ENCODE peak calls at places on chromosome 22, in nine cellular contexts. One of them, this sample, is unnamed.

GRCh38 chr22:22203048-22203971 is 41.3 kb upstream of the VPREB1 start:
- DNase-seq in BJ: no peak
- DNase-seq in AG09319: no peak
- DNase-seq in CD4-positive, alpha-beta T cell: no peak
- DNase-seq in RWPE2: no peak
- DNase-seq in IMR-90: no peak
- DNase-seq in progenitor cell of endocrine pancreas: no peak
- DNase-seq in fibroblast of lung: no peak
- DNase-seq in tibial artery: no peak
- DNase-seq in this sample: no peak

GRCh38 chr22:19998991-19999820 is 17.4 kb downstream of the ARVCF start:
- DNase-seq in BJ: no peak
- DNase-seq in AG09319: no peak
- DNase-seq in fibroblast of lung: no peak
- DNase-seq in IMR-90: no peak
- DNase-seq in RWPE2: no peak
- DNase-seq in tibial artery: peak
- DNase-seq in CD4-positive, alpha-beta T cell: no peak
- DNase-seq in progenitor cell of endocrine pancreas: no peak
- DNase-seq in this sample: no peak

GRCh38 chr22:50611341-50612060 is 10.9 kb downstream of the MAPK8IP2 start:
- DNase-seq in IMR-90: no peak
- DNase-seq in fibroblast of lung: no peak
- DNase-seq in RWPE2: no peak
- DNase-seq in BJ: no peak
- DNase-seq in CD4-positive, alpha-beta T cell: no peak
- DNase-seq in tibial artery: peak
- DNase-seq in AG09319: no peak
- DNase-seq in progenitor cell of endocrine pancreas: no peak
- DNase-seq in this sample: no peak

GRCh38 chr22:36772451-36772850 is 3.5 kb downstream of the IFT27 start:
- DNase-seq in tibial artery: peak
- DNase-seq in IMR-90: no peak
- DNase-seq in progenitor cell of endocrine pancreas: no peak
- DNase-seq in fibroblast of lung: no peak
- DNase-seq in AG09319: no peak
- DNase-seq in BJ: no peak
- DNase-seq in CD4-positive, alpha-beta T cell: no peak
- DNase-seq in RWPE2: peak
- DNase-seq in this sample: peak

GRCh38 chr22:31586137-31586920 is 75.7 kb downstream of the PISD start:
- DNase-seq in fibroblast of lung: peak
- DNase-seq in IMR-90: peak
- DNase-seq in tibial artery: no peak
- DNase-seq in BJ: no peak
- DNase-seq in CD4-positive, alpha-beta T cell: no peak
- DNase-seq in RWPE2: no peak
- DNase-seq in progenitor cell of endocrine pancreas: no peak
- DNase-seq in AG09319: no peak
- DNase-seq in this sample: no peak

GRCh38 chr22:23243006-23243573 is 62.8 kb downstream of the BCR start:
- DNase-seq in RWPE2: no peak
- DNase-seq in progenitor cell of endocrine pancreas: no peak
- DNase-seq in tibial artery: no peak
- DNase-seq in fibroblast of lung: no peak
- DNase-seq in CD4-positive, alpha-beta T cell: peak
- DNase-seq in IMR-90: no peak
- DNase-seq in AG09319: no peak
- DNase-seq in BJ: no peak
- DNase-seq in this sample: no peak

GRCh38 chr22:25002241-25002985 is 49.9 kb downstream of the KIAA1671 start:
- DNase-seq in RWPE2: no peak
- DNase-seq in IMR-90: no peak
- DNase-seq in fibroblast of lung: no peak
- DNase-seq in tibial artery: no peak
- DNase-seq in CD4-positive, alpha-beta T cell: no peak
- DNase-seq in AG09319: no peak
- DNase-seq in BJ: no peak
- DNase-seq in progenitor cell of endocrine pancreas: no peak
- DNase-seq in this sample: no peak

GRCh38 chr22:42664976-42665831 is 16.0 kb upstream of the CYB5R3 start:
- DNase-seq in tibial artery: no peak
- DNase-seq in AG09319: no peak
- DNase-seq in progenitor cell of endocrine pancreas: no peak
- DNase-seq in IMR-90: no peak
- DNase-seq in BJ: no peak
- DNase-seq in RWPE2: no peak
- DNase-seq in CD4-positive, alpha-beta T cell: no peak
- DNase-seq in fibroblast of lung: no peak
- DNase-seq in this sample: no peak

GRCh38 chr22:37345863-37346514 is 63.7 kb downstream of the CYTH4 start:
- DNase-seq in CD4-positive, alpha-beta T cell: no peak
- DNase-seq in tibial artery: no peak
- DNase-seq in fibroblast of lung: peak
- DNase-seq in AG09319: peak
- DNase-seq in RWPE2: no peak
- DNase-seq in BJ: peak
- DNase-seq in IMR-90: peak
- DNase-seq in progenitor cell of endocrine pancreas: no peak
- DNase-seq in this sample: no peak

DNA sequence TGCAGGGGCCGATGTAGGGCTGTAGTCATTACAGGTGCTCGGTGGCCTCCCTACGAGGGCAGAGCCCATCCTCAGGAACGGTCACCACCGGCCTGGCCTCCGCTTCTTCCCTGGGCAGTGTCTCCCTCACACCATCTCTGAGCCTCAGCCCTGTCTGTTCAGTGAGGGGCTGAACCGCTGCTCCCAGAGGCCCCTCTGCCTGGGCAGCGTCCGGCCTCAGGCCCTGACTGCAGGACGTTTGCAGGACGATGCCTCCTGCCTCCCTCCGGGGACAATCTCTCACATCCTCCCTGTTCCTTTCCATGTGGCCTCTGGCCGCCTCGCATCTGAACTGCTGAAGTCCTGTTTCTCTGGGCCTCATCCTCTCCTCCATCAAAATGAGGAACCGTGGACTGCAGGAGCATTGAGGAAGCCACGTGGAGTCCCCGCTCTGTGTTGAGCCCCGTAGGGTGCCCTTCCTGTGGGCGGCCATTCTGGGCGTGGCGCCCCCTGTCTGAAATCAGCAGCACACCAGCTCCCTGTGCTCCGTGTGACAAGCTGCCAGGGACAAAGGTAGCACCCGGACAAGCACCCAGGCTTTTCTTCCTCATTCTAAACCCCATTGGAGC is 933.5 kb downstream of the BRD1 start:
- DNase-seq in progenitor cell of endocrine pancreas: no peak
- DNase-seq in CD4-positive, alpha-beta T cell: no peak
- DNase-seq in IMR-90: no peak
- DNase-seq in tibial artery: no peak
- DNase-seq in AG09319: no peak
- DNase-seq in BJ: no peak
- DNase-seq in fibroblast of lung: no peak
- DNase-seq in RWPE2: peak
- DNase-seq in this sample: no peak
- TF ChIP-seq CTCF in progenitor cell of endocrine pancreas: peak
- TF ChIP-seq CTCF in CD4-positive, alpha-beta T cell: no peak
- TF ChIP-seq CTCF in IMR-90: no peak
- TF ChIP-seq CTCF in tibial artery: no peak
- TF ChIP-seq CTCF in AG09319: no peak
- TF ChIP-seq CTCF in BJ: no peak
- TF ChIP-seq CTCF in fibroblast of lung: no peak
- TF ChIP-seq CTCF in RWPE2: no peak
- TF ChIP-seq CTCF in this sample: no peak

DNA sequence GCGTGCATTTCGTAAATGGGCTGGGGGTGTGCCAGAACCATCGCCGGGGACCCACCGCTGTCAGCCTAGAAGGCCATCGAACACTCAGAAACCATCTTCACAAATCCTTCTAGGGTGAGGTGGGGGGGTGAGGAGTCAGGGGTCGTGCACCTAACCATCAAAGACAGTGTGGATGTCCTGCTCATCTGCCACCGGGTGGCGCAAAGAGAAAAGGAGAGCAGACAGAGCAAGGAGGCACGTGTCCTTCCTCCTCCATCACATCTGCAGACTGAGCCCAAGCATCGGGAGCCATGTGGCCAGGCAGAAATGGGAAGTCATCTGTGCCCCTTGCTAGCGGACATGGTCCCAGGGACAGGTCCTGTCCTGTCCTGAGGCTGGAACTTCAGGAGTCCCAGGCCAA is 61.9 kb upstream of the NUP50 start:
- DNase-seq in progenitor cell of endocrine pancreas: no peak
- DNase-seq in AG09319: peak
- DNase-seq in RWPE2: no peak
- DNase-seq in IMR-90: peak
- DNase-seq in BJ: no peak
- DNase-seq in fibroblast of lung: peak
- DNase-seq in tibial artery: no peak
- DNase-seq in CD4-positive, alpha-beta T cell: peak
- DNase-seq in this sample: no peak
- TF ChIP-seq CTCF in progenitor cell of endocrine pancreas: peak
- TF ChIP-seq CTCF in AG09319: peak
- TF ChIP-seq CTCF in RWPE2: peak
- TF ChIP-seq CTCF in IMR-90: peak
- TF ChIP-seq CTCF in BJ: peak
- TF ChIP-seq CTCF in fibroblast of lung: peak
- TF ChIP-seq CTCF in tibial artery: peak
- TF ChIP-seq CTCF in CD4-positive, alpha-beta T cell: no peak
- TF ChIP-seq CTCF in this sample: no peak

DNA sequence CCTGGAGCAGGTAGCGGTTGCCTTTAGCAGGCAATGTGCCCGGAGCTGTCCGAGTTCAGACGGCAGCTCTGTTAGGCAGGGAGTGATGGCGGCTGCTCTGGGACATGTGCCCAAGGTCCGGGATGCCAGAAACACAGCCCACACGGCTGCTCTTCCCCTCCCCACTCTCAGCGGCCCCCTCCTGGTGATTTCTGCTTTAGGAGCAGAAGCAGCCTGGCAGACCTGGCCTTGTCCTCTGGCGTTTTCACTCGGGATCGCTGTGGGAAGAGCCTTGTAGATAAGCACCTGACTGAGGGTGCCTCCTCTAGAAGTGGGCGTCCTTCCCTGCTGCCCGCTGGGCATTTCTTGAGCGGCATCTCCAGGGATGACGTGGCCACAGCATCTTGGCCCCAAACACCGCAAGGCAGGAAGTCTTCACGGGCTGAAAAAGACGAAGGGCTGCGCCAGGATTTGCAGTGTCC is 392.2 kb downstream of the TBC1D22A start:
- DNase-seq in IMR-90: peak
- DNase-seq in progenitor cell of endocrine pancreas: no peak
- DNase-seq in CD4-positive, alpha-beta T cell: no peak
- DNase-seq in BJ: no peak
- DNase-seq in RWPE2: no peak
- DNase-seq in AG09319: peak
- DNase-seq in fibroblast of lung: peak
- DNase-seq in tibial artery: no peak
- DNase-seq in this sample: no peak
- TF ChIP-seq CTCF in IMR-90: peak
- TF ChIP-seq CTCF in progenitor cell of endocrine pancreas: no peak
- TF ChIP-seq CTCF in CD4-positive, alpha-beta T cell: no peak
- TF ChIP-seq CTCF in BJ: peak
- TF ChIP-seq CTCF in RWPE2: no peak
- TF ChIP-seq CTCF in AG09319: peak
- TF ChIP-seq CTCF in fibroblast of lung: peak
- TF ChIP-seq CTCF in tibial artery: no peak
- TF ChIP-seq CTCF in this sample: no peak

GRCh38 chr22:39029227-39029626 is 8.3 kb downstream of the APOBEC3D start:
- DNase-seq in BJ: no peak
- DNase-seq in RWPE2: no peak
- DNase-seq in AG09319: no peak
- DNase-seq in tibial artery: no peak
- DNase-seq in CD4-positive, alpha-beta T cell: no peak
- DNase-seq in IMR-90: no peak
- DNase-seq in fibroblast of lung: no peak
- DNase-seq in progenitor cell of endocrine pancreas: no peak
- DNase-seq in this sample: no peak
- TF ChIP-seq CTCF in BJ: no peak
- TF ChIP-seq CTCF in RWPE2: no peak
- TF ChIP-seq CTCF in AG09319: no peak
- TF ChIP-seq CTCF in tibial artery: no peak
- TF ChIP-seq CTCF in CD4-positive, alpha-beta T cell: no peak
- TF ChIP-seq CTCF in IMR-90: no peak
- TF ChIP-seq CTCF in fibroblast of lung: no peak
- TF ChIP-seq CTCF in progenitor cell of endocrine pancreas: no peak
- TF ChIP-seq CTCF in this sample: no peak

GRCh38 chr22:29886601-29887000 is 3.6 kb downstream of the MTMR3 start:
- DNase-seq in RWPE2: no peak
- DNase-seq in progenitor cell of endocrine pancreas: no peak
- DNase-seq in BJ: no peak
- DNase-seq in fibroblast of lung: peak
- DNase-seq in CD4-positive, alpha-beta T cell: no peak
- DNase-seq in AG09319: no peak
- DNase-seq in IMR-90: no peak
- DNase-seq in tibial artery: no peak
- DNase-seq in this sample: no peak

GRCh38 chr22:29883831-29884139 is 811 bp downstream of the MTMR3 start:
- DNase-seq in tibial artery: no peak
- DNase-seq in AG09319: no peak
- DNase-seq in IMR-90: peak
- DNase-seq in fibroblast of lung: peak
- DNase-seq in progenitor cell of endocrine pancreas: no peak
- DNase-seq in RWPE2: no peak
- DNase-seq in BJ: no peak
- DNase-seq in CD4-positive, alpha-beta T cell: no peak
- DNase-seq in this sample: no peak

GRCh38 chr22:29882716-29883044 is 294 bp upstream of the MTMR3 start:
- DNase-seq in IMR-90: no peak
- DNase-seq in fibroblast of lung: no peak
- DNase-seq in CD4-positive, alpha-beta T cell: no peak
- DNase-seq in tibial artery: no peak
- DNase-seq in AG09319: peak
- DNase-seq in BJ: no peak
- DNase-seq in progenitor cell of endocrine pancreas: no peak
- DNase-seq in RWPE2: no peak
- DNase-seq in this sample: no peak

GRCh38 chr22:29885610-29886009 is 2.6 kb downstream of the MTMR3 start:
- DNase-seq in tibial artery: no peak
- DNase-seq in CD4-positive, alpha-beta T cell: no peak
- DNase-seq in fibroblast of lung: no peak
- DNase-seq in progenitor cell of endocrine pancreas: no peak
- DNase-seq in AG09319: no peak
- DNase-seq in IMR-90: no peak
- DNase-seq in BJ: no peak
- DNase-seq in RWPE2: no peak
- DNase-seq in this sample: no peak

DNA sequence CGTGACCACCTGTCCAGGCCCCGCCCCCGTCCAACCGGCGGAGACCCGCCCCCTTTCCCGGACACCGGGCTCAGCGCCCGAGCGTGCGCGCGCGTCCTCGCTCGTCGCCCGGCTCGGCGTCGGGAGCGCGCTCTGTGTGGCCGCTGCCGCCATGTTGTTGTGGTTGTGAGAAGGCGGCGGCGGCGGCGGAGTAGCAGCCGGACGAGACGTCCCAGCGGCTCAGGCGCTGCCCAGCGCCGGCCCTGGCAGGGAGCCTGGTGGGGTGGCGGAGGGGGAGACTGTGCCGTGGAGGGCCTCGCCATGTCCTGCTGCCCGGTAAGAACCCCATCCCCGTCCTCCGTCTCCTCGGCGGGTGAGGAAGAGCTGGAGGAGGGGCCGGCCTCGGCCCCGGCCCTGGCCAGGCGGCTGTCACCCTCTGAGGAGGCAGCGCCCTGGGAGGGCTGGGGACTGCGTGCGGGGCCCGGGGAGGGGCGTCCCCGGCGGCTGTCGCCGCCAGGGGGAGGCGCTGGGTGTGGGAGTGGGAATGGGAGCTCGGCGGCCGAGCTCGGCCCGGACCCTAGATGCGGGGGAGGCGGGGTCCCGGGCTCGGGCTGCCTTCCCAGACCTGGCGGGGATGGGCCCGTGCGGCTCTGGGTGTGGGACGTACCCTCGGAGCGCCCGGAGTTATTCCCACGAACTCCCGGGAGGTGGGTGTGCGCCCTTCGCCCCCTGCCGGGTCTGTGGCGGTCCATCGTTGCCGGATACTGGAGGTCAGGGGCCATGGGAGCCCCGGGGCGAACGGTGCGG is at the start of gene MTMR3:
- DNase-seq in AG09319: no peak
- DNase-seq in fibroblast of lung: peak
- DNase-seq in IMR-90: peak
- DNase-seq in progenitor cell of endocrine pancreas: peak
- DNase-seq in BJ: peak
- DNase-seq in tibial artery: peak
- DNase-seq in RWPE2: peak
- DNase-seq in CD4-positive, alpha-beta T cell: peak
- DNase-seq in this sample: peak
- TF ChIP-seq CTCF in AG09319: peak
- TF ChIP-seq CTCF in fibroblast of lung: peak
- TF ChIP-seq CTCF in IMR-90: peak
- TF ChIP-seq CTCF in progenitor cell of endocrine pancreas: peak
- TF ChIP-seq CTCF in BJ: no peak
- TF ChIP-seq CTCF in tibial artery: peak
- TF ChIP-seq CTCF in RWPE2: peak
- TF ChIP-seq CTCF in CD4-positive, alpha-beta T cell: peak
- TF ChIP-seq CTCF in this sample: no peak